ENCODE peak calls at places on chromosomes 16 and 17, in five cellular contexts. D is cardiac muscle cell, T is tibial artery, E is IMR-90, I is transverse colon. J is an unnamed sample.

GRCh38 chr16:27202923-27203428 is 350 bp upstream of the KDM8 start:
- DNase-seq in D (no peak), T (no peak), E (no peak), I (no peak), J (no peak)

GRCh38 chr16:4371481-4372314 is at the start of gene VASN:
- DNase-seq in D (peak), T (peak), E (peak), I (peak), J (peak)

GRCh38 chr17:50185724-50186545 is 15.5 kb downstream of the COL1A1 start:
- DNase-seq in D (no peak), T (no peak), E (peak), I (no peak), J (peak)

GRCh38 chr17:45414997-45415881 is 17.4 kb downstream of the ARHGAP27 start:
- DNase-seq in D (no peak), T (no peak), E (no peak), I (peak), J (no peak)

GRCh38 chr17:53127331-53127730 is 695.4 kb upstream of the KIF2B start:
- DNase-seq in D (no peak), T (no peak), E (no peak), I (no peak), J (no peak)

GRCh38 chr17:83145831-83146230 is 66.4 kb downstream of the METRNL start:
- DNase-seq in D (no peak), T (peak), E (no peak), I (no peak), J (no peak)

GRCh38 chr17:81027038-81027437 is 7.9 kb upstream of the BAIAP2 start:
- DNase-seq in D (no peak), T (no peak), E (no peak), I (no peak), J (no peak)

GRCh38 chr17:7478276-7479138 is 924 bp downstream of the ZBTB4 start:
- DNase-seq in D (peak), T (peak), E (peak), I (peak), J (peak)

GRCh38 chr16:12869681-12870427 is 31.5 kb upstream of the SHISA9 start:
- DNase-seq in D (no peak), T (no peak), E (no peak), I (no peak), J (no peak)

GRCh38 chr17:13792314-13792713 is 190.6 kb upstream of the HS3ST3A1 start:
- DNase-seq in D (peak), T (no peak), E (peak), I (no peak), J (peak)

GRCh38 chr17:42112552-42113176 is at the start of gene DHX58:
- DNase-seq in D (no peak), T (peak), E (peak), I (peak), J (peak)

GRCh38 chr16:87178977-87179376 is 138.2 kb downstream of the C16orf95 start:
- DNase-seq in D (peak), T (no peak), E (peak), I (no peak), J (peak)

GRCh38 chr17:73203788-73204479 is 11.1 kb downstream of the COG1 start:
- DNase-seq in D (no peak), T (no peak), E (no peak), I (no peak), J (no peak)

GRCh38 chr17:28743243-28744103 is at the start of gene TRAF4:
- DNase-seq in D (peak), T (peak), E (peak), I (peak), J (peak)

GRCh38 chr17:28744802-28745051 is 916 bp downstream of the TRAF4 start:
- DNase-seq in D (no peak), T (no peak), E (no peak), I (no peak), J (no peak)

GRCh38 chr17:28745777-28746473 is 2.1 kb downstream of the TRAF4 start:
- DNase-seq in D (no peak), T (no peak), E (no peak), I (peak), J (no peak)

GRCh38 chr17:28745052-28745776 is 1.4 kb downstream of the TRAF4 start:
- DNase-seq in D (peak), T (peak), E (peak), I (peak), J (peak)

GRCh38 chr17:28744104-28744801 is 442 bp downstream of the TRAF4 start:
- DNase-seq in D (peak), T (no peak), E (peak), I (peak), J (peak)
- TF ChIP-seq CTCF in D (no peak), T (no peak), E (no peak), I (no peak), J (no peak)

GRCh38 chr17:75695830-75696271 is 25.4 kb upstream of the ITGB4 start:
- DNase-seq in D (no peak), T (no peak), E (no peak), I (peak), J (no peak)

GRCh38 chr17:75698659-75699058 is 22.6 kb upstream of the ITGB4 start:
- DNase-seq in D (no peak), T (no peak), E (no peak), I (no peak), J (no peak)

GRCh38 chr17:75694536-75694935 is 26.7 kb upstream of the ITGB4 start:
- DNase-seq in D (no peak), T (no peak), E (no peak), I (no peak), J (no peak)

GRCh38 chr17:75695141-75695829 is 26.0 kb upstream of the ITGB4 start:
- DNase-seq in D (no peak), T (no peak), E (peak), I (no peak), J (peak)

GRCh38 chr17:75697651-75698291 is 23.5 kb upstream of the ITGB4 start:
- DNase-seq in D (no peak), T (no peak), E (no peak), I (peak), J (no peak)
- H3K4me3 ChIP-seq in D (no peak), T (no peak), E (no peak), I (no peak), J (no peak)

GRCh38 chr17:77045441-77046041 is 95.2 kb upstream of the SEC14L1 start:
- DNase-seq in D (no peak), T (no peak), E (peak), I (no peak), J (peak)

GRCh38 chr17:77054926-77055325 is 85.8 kb upstream of the SEC14L1 start:
- DNase-seq in D (no peak), T (no peak), E (no peak), I (no peak), J (no peak)

GRCh38 chr17:77049440-77049839 is 91.3 kb upstream of the SEC14L1 start:
- DNase-seq in D (peak), T (no peak), E (no peak), I (no peak), J (no peak)
- TF ChIP-seq CTCF in D (no peak), T (no peak), E (no peak), I (no peak), J (no peak)

GRCh38 chr16:89720520-89720858 is 209 bp downstream of the VPS9D1 start:
- DNase-seq in D (peak), T (no peak), E (no peak), I (peak), J (peak)

GRCh38 chr16:89720859-89721643 is at the start of the genes VPS9D1 and ZNF276:
- DNase-seq in D (peak), T (peak), E (peak), I (peak), J (peak)

GRCh38 chr16:89721644-89722391 is 481 bp downstream of the ZNF276 start:
- DNase-seq in D (peak), T (peak), E (peak), I (peak), J (peak)

GRCh38 chr16:89722392-89723278 is 1.3 kb downstream of the ZNF276 start:
- DNase-seq in D (no peak), T (peak), E (peak), I (peak), J (peak)

GRCh38 chr16:89723279-89724250 is 2.2 kb downstream of the ZNF276 start:
- DNase-seq in D (no peak), T (no peak), E (peak), I (peak), J (peak)
- H3K4me3 ChIP-seq in D (no peak), T (no peak), E (no peak), I (peak), J (no peak)

GRCh38 chr17:70677783-70678647 is 508.7 kb downstream of the KCNJ2 start:
- DNase-seq in D (no peak), T (no peak), E (no peak), I (no peak), J (peak)
- TF ChIP-seq CTCF in D (no peak), T (no peak), E (no peak), I (no peak), J (no peak)

GRCh38 chr17:27558341-27558740 is 72.6 kb upstream of the LGALS9 start:
- DNase-seq in D (no peak), T (no peak), E (no peak), I (no peak), J (no peak)

GRCh38 chr17:27559996-27560481 is 70.9 kb upstream of the LGALS9 start:
- DNase-seq in D (peak), T (peak), E (peak), I (peak), J (peak)

GRCh38 chr17:27560668-27561067 is 70.3 kb upstream of the LGALS9 start:
- DNase-seq in D (no peak), T (no peak), E (peak), I (peak), J (no peak)

GRCh38 chr17:27558842-27559505 is 72.0 kb upstream of the LGALS9 start:
- DNase-seq in D (no peak), T (no peak), E (no peak), I (peak), J (no peak)

GRCh38 chr17:27559506-27559931 is 71.5 kb upstream of the LGALS9 start:
- DNase-seq in D (no peak), T (peak), E (peak), I (no peak), J (peak)
- H3K4me3 ChIP-seq in D (no peak), T (peak), E (no peak), I (no peak), J (no peak)